ENCODE peak calls at places on chromosomes 1 and 21, in ten cellular contexts. One of them, this sample, is unnamed.

GRCh38 chr21:45541221-45542039 is 810 bp downstream of the SLC19A1 start:
- DNase-seq in upper lobe of left lung: peak
- DNase-seq in transverse colon: peak
- DNase-seq in uterus: peak
- DNase-seq in adrenal gland: peak
- DNase-seq in lower leg skin: peak
- DNase-seq in GM12878: no peak
- DNase-seq in testis: peak
- DNase-seq in tibial nerve: peak
- DNase-seq in A549: peak
- DNase-seq in this sample: peak

GRCh38 chr1:205293350-205294074 is 28.0 kb downstream of the NUAK2 start:
- DNase-seq in upper lobe of left lung: no peak
- DNase-seq in transverse colon: no peak
- DNase-seq in adrenal gland: no peak
- DNase-seq in testis: no peak
- DNase-seq in lower leg skin: no peak
- DNase-seq in tibial nerve: no peak
- DNase-seq in uterus: no peak
- DNase-seq in A549: no peak
- DNase-seq in GM12878: no peak
- DNase-seq in this sample: no peak

GRCh38 chr1:151991663-151992344 is 1.9 kb downstream of the S100A10 start:
- DNase-seq in transverse colon: no peak
- DNase-seq in upper lobe of left lung: no peak
- DNase-seq in tibial nerve: no peak
- DNase-seq in adrenal gland: no peak
- DNase-seq in uterus: no peak
- DNase-seq in A549: no peak
- DNase-seq in lower leg skin: no peak
- DNase-seq in testis: no peak
- DNase-seq in GM12878: no peak
- DNase-seq in this sample: no peak

GRCh38 chr1:238672262-238672661 is 714.1 kb upstream of the CHRM3 start:
- DNase-seq in A549: no peak
- DNase-seq in adrenal gland: no peak
- DNase-seq in uterus: no peak
- DNase-seq in testis: no peak
- DNase-seq in lower leg skin: no peak
- DNase-seq in upper lobe of left lung: no peak
- DNase-seq in tibial nerve: no peak
- DNase-seq in transverse colon: no peak
- DNase-seq in GM12878: no peak
- DNase-seq in this sample: no peak

GRCh38 chr1:15531682-15532081 is 5.0 kb downstream of the DNAJC16 start:
- DNase-seq in GM12878: no peak
- DNase-seq in tibial nerve: no peak
- DNase-seq in transverse colon: no peak
- DNase-seq in adrenal gland: no peak
- DNase-seq in upper lobe of left lung: no peak
- DNase-seq in lower leg skin: no peak
- DNase-seq in uterus: no peak
- DNase-seq in A549: no peak
- DNase-seq in testis: no peak
- DNase-seq in this sample: no peak

GRCh38 chr1:66095190-66095589 is 302.5 kb downstream of the PDE4B start:
- DNase-seq in upper lobe of left lung: no peak
- DNase-seq in lower leg skin: no peak
- DNase-seq in testis: no peak
- DNase-seq in A549: no peak
- DNase-seq in transverse colon: no peak
- DNase-seq in GM12878: no peak
- DNase-seq in adrenal gland: no peak
- DNase-seq in tibial nerve: no peak
- DNase-seq in uterus: no peak
- DNase-seq in this sample: no peak

GRCh38 chr1:10835423-10836421 is 39.3 kb upstream of the CASZ1 start:
- DNase-seq in testis: no peak
- DNase-seq in GM12878: no peak
- DNase-seq in transverse colon: peak
- DNase-seq in A549: no peak
- DNase-seq in adrenal gland: peak
- DNase-seq in uterus: peak
- DNase-seq in upper lobe of left lung: peak
- DNase-seq in tibial nerve: no peak
- DNase-seq in lower leg skin: no peak
- DNase-seq in this sample: no peak

GRCh38 chr1:115404936-115405335 is 66.9 kb upstream of the NGF start:
- DNase-seq in tibial nerve: no peak
- DNase-seq in testis: no peak
- DNase-seq in GM12878: no peak
- DNase-seq in transverse colon: no peak
- DNase-seq in adrenal gland: no peak
- DNase-seq in upper lobe of left lung: no peak
- DNase-seq in lower leg skin: no peak
- DNase-seq in A549: no peak
- DNase-seq in uterus: no peak
- DNase-seq in this sample: no peak

DNA sequence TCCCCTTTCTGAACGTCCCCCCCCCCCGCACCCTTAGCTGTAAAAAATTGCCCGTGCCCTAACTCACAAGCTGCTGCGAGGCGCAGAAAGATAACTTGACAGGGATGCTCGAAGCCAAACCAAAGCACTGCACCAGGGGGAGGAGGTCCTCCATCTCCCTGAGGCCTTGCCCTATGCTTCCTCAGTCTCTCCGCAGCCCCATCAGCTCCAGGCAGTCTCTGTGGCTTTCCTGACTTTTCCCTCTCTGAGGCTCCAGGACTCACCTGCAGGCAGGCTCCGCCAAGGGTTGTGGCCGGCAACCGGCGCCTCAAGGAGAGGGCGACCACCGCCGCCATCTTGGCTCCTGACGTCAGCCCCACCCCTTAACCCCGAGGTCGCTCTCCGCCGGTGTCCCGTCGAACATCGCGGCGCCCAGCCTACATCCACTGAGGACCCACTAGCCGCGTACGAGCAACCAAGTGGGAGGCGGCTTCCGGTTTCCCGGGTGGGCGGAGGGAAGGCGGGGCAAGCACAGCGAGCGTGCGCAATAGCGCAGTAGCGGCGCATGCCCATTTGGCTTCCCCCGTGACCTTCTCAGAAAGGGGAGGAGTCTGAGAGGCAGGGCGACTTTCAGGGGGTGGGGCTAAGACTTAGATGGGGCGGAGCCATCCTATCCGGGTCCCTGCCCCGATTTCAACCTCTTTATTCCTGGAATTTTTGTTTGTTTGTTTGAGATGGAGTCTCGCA is at the start of gene SDHB:
- DNase-seq in upper lobe of left lung: peak
- DNase-seq in testis: peak
- DNase-seq in adrenal gland: peak
- DNase-seq in GM12878: peak
- DNase-seq in A549: peak
- DNase-seq in lower leg skin: peak
- DNase-seq in transverse colon: peak
- DNase-seq in tibial nerve: peak
- DNase-seq in uterus: peak
- DNase-seq in this sample: peak
- TF ChIP-seq POLR2A in upper lobe of left lung: peak
- TF ChIP-seq POLR2A in testis: peak
- TF ChIP-seq POLR2A in adrenal gland: peak
- TF ChIP-seq POLR2A in GM12878: peak
- TF ChIP-seq POLR2A in A549: peak
- TF ChIP-seq POLR2A in lower leg skin: no peak
- TF ChIP-seq POLR2A in transverse colon: peak
- TF ChIP-seq POLR2A in tibial nerve: peak
- TF ChIP-seq POLR2A in uterus: peak
- TF ChIP-seq POLR2A in this sample: peak

DNA sequence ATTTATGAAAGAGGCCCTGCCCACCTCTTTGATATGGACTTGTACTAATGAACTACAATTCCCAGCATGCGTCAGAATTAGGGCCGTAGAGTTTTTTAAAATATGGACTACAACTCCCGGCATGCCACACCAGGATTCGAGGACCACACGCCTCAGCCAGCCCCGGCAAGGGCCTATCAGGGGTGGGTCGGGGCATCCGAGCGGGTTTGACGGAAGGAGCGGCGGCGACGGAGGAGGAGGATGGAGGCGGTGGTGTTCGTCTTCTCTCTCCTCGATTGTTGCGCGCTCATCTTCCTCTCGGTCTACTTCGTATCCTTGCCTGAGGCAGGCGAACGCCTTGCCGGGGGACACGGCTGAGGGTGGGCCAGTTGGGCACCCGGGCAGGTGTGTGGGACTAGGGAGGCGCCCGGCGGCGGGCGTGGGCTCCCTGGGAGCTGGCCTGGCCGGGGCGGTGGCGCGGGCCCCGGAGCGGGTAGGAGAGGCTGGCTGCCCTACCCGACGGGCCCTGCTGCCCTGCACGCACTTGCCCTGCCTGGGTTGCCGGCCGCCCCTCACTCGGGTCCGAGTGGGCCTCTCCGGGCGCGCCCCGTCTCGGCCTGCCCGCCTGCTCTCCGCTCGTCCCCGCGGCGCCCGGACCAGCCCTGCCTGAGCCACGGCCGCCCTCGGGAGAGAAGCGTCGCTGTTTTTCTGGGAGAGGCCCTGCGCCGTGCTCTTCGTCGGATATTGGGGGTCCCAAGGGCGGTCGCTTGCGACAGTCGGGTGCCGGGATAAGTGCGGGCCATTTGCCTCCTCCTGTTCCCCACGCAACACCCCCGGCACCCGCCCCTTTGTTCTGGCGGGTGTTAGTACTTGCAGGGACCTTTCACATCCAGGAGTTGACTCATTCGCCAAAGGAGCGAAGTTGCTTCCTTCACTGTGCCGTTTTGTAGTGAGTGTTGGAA is at the start of gene CNIH4:
- DNase-seq in lower leg skin: peak
- DNase-seq in uterus: peak
- DNase-seq in adrenal gland: peak
- DNase-seq in A549: peak
- DNase-seq in testis: peak
- DNase-seq in upper lobe of left lung: peak
- DNase-seq in tibial nerve: peak
- DNase-seq in GM12878: peak
- DNase-seq in transverse colon: peak
- DNase-seq in this sample: peak
- TF ChIP-seq POLR2A in lower leg skin: no peak
- TF ChIP-seq POLR2A in uterus: peak
- TF ChIP-seq POLR2A in adrenal gland: peak
- TF ChIP-seq POLR2A in A549: peak
- TF ChIP-seq POLR2A in testis: peak
- TF ChIP-seq POLR2A in upper lobe of left lung: peak
- TF ChIP-seq POLR2A in tibial nerve: peak
- TF ChIP-seq POLR2A in GM12878: peak
- TF ChIP-seq POLR2A in transverse colon: peak
- TF ChIP-seq POLR2A in this sample: peak

GRCh38 chr1:150566589-150567340 is 12.6 kb downstream of the MCL1 start:
- DNase-seq in testis: no peak
- DNase-seq in transverse colon: no peak
- DNase-seq in upper lobe of left lung: no peak
- DNase-seq in uterus: no peak
- DNase-seq in tibial nerve: no peak
- DNase-seq in adrenal gland: no peak
- DNase-seq in A549: no peak
- DNase-seq in GM12878: no peak
- DNase-seq in lower leg skin: no peak
- DNase-seq in this sample: no peak

GRCh38 chr1:150564051-150564991 is 15.1 kb downstream of the MCL1 start:
- DNase-seq in A549: no peak
- DNase-seq in transverse colon: peak
- DNase-seq in adrenal gland: no peak
- DNase-seq in uterus: peak
- DNase-seq in GM12878: no peak
- DNase-seq in testis: no peak
- DNase-seq in upper lobe of left lung: no peak
- DNase-seq in tibial nerve: no peak
- DNase-seq in lower leg skin: no peak
- DNase-seq in this sample: no peak

GRCh38 chr1:150567341-150567716 is 12.1 kb downstream of the MCL1 start:
- DNase-seq in lower leg skin: no peak
- DNase-seq in tibial nerve: no peak
- DNase-seq in adrenal gland: no peak
- DNase-seq in uterus: peak
- DNase-seq in upper lobe of left lung: no peak
- DNase-seq in testis: no peak
- DNase-seq in A549: no peak
- DNase-seq in transverse colon: peak
- DNase-seq in GM12878: peak
- DNase-seq in this sample: no peak

GRCh38 chr1:150567717-150568561 is 11.5 kb downstream of the MCL1 start:
- DNase-seq in transverse colon: peak
- DNase-seq in uterus: peak
- DNase-seq in GM12878: no peak
- DNase-seq in tibial nerve: peak
- DNase-seq in A549: peak
- DNase-seq in lower leg skin: peak
- DNase-seq in testis: peak
- DNase-seq in adrenal gland: peak
- DNase-seq in upper lobe of left lung: peak
- DNase-seq in this sample: no peak

GRCh38 chr1:150568567-150568966 is 10.8 kb downstream of the MCL1 start:
- DNase-seq in upper lobe of left lung: no peak
- DNase-seq in uterus: peak
- DNase-seq in testis: no peak
- DNase-seq in tibial nerve: no peak
- DNase-seq in adrenal gland: no peak
- DNase-seq in lower leg skin: no peak
- DNase-seq in transverse colon: no peak
- DNase-seq in GM12878: no peak
- DNase-seq in A549: no peak
- DNase-seq in this sample: no peak
- TF ChIP-seq POLR2A in upper lobe of left lung: no peak
- TF ChIP-seq POLR2A in uterus: no peak
- TF ChIP-seq POLR2A in testis: no peak
- TF ChIP-seq POLR2A in tibial nerve: no peak
- TF ChIP-seq POLR2A in adrenal gland: no peak
- TF ChIP-seq POLR2A in lower leg skin: no peak
- TF ChIP-seq POLR2A in transverse colon: no peak
- TF ChIP-seq POLR2A in GM12878: no peak
- TF ChIP-seq POLR2A in A549: no peak
- TF ChIP-seq POLR2A in this sample: peak

GRCh38 chr1:8782001-8782620 is 35.3 kb downstream of the RERE start:
- DNase-seq in upper lobe of left lung: no peak
- DNase-seq in lower leg skin: no peak
- DNase-seq in A549: no peak
- DNase-seq in adrenal gland: no peak
- DNase-seq in GM12878: no peak
- DNase-seq in tibial nerve: no peak
- DNase-seq in uterus: no peak
- DNase-seq in testis: no peak
- DNase-seq in transverse colon: no peak
- DNase-seq in this sample: no peak

GRCh38 chr1:8780405-8780804 is 37.0 kb downstream of the RERE start:
- DNase-seq in adrenal gland: no peak
- DNase-seq in upper lobe of left lung: no peak
- DNase-seq in tibial nerve: no peak
- DNase-seq in testis: no peak
- DNase-seq in A549: no peak
- DNase-seq in transverse colon: no peak
- DNase-seq in lower leg skin: no peak
- DNase-seq in uterus: no peak
- DNase-seq in GM12878: no peak
- DNase-seq in this sample: no peak

GRCh38 chr1:8776104-8776503 is 41.3 kb downstream of the RERE start:
- DNase-seq in GM12878: no peak
- DNase-seq in upper lobe of left lung: no peak
- DNase-seq in uterus: no peak
- DNase-seq in A549: no peak
- DNase-seq in lower leg skin: no peak
- DNase-seq in adrenal gland: no peak
- DNase-seq in testis: no peak
- DNase-seq in transverse colon: no peak
- DNase-seq in tibial nerve: no peak
- DNase-seq in this sample: no peak

GRCh38 chr1:8782955-8783354 is 34.5 kb downstream of the RERE start:
- DNase-seq in lower leg skin: no peak
- DNase-seq in uterus: no peak
- DNase-seq in testis: no peak
- DNase-seq in transverse colon: no peak
- DNase-seq in upper lobe of left lung: no peak
- DNase-seq in GM12878: no peak
- DNase-seq in adrenal gland: no peak
- DNase-seq in A549: no peak
- DNase-seq in tibial nerve: no peak
- DNase-seq in this sample: no peak

DNA sequence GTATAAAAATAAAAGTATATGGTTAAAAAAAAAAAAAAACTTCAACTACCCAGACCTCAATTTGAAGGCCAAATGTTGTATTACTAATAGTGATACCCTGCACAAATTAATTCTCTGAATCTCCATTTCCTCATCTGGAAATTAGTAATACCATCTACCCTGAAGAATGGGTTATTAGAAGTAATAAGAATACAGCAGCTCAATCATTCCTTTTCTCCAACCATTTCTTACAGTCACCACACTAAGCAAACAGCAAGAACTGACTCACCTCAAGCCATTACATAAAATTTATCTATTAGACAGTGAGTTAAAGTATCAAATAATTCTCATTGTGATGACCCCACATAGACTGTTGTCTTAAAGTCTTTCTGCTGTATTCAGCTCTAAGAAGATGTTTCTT is 39.6 kb downstream of the RERE start:
- DNase-seq in tibial nerve: no peak
- DNase-seq in uterus: no peak
- DNase-seq in lower leg skin: no peak
- DNase-seq in transverse colon: no peak
- DNase-seq in adrenal gland: no peak
- DNase-seq in GM12878: no peak
- DNase-seq in testis: no peak
- DNase-seq in upper lobe of left lung: no peak
- DNase-seq in A549: no peak
- DNase-seq in this sample: no peak
- TF ChIP-seq POLR2A in tibial nerve: no peak
- TF ChIP-seq POLR2A in uterus: no peak
- TF ChIP-seq POLR2A in lower leg skin: no peak
- TF ChIP-seq POLR2A in transverse colon: no peak
- TF ChIP-seq POLR2A in adrenal gland: no peak
- TF ChIP-seq POLR2A in GM12878: no peak
- TF ChIP-seq POLR2A in testis: no peak
- TF ChIP-seq POLR2A in upper lobe of left lung: no peak
- TF ChIP-seq POLR2A in A549: no peak
- TF ChIP-seq POLR2A in this sample: no peak